ENCODE peak calls at places on chromosomes 11 and 22, in eight cellular contexts. X is Caco-2; C is SJCRH30; S is pancreas; E is CD4-positive, CD25-positive, alpha-beta regulatory T cell; T is spleen; G is tibial nerve; U is right lobe of liver. B is an unnamed sample. For H3K4me1 and H3K27me3, the result is how much of the 10 kb centered on the place peaks cover.

GRCh38 chr22:37922177-37922576 is 16.1 kb downstream of the MICALL1 start:
- DNase-seq in X (no peak), C (no peak), S (no peak), E (no peak), T (no peak), G (no peak), U (no peak), B (no peak)

GRCh38 chr22:36386351-36386899 is 1.3 kb downstream of the MYH9 start:
- DNase-seq in X (no peak), C (peak), S (peak), E (no peak), T (peak), G (no peak), U (peak), B (peak)

GRCh38 chr11:134478176-134478575 is 66.1 kb upstream of the B3GAT1 start:
- DNase-seq in X (peak), C (no peak), S (no peak), E (no peak), T (no peak), G (no peak), U (no peak), B (no peak)

GRCh38 chr22:17496843-17497242 is 66.5 kb upstream of the SLC25A18 start:
- DNase-seq in X (no peak), C (no peak), S (no peak), E (no peak), T (no peak), G (no peak), U (no peak), B (no peak)

GRCh38 chr11:133500936-133501335 is 31.4 kb downstream of the OPCML start:
- DNase-seq in X (no peak), C (no peak), S (no peak), E (no peak), T (no peak), G (no peak), U (no peak), B (no peak)

GRCh38 chr22:50252081-50253045 is 1.3 kb upstream of the HDAC10 start:
- DNase-seq in X (no peak), C (peak), S (peak), E (peak), T (peak), G (peak), U (peak), B (peak)

GRCh38 chr22:42154731-42155543 is 24.3 kb upstream of the CYP2D6 start:
- DNase-seq in X (no peak), C (no peak), S (no peak), E (no peak), T (no peak), G (no peak), U (peak), B (no peak)

GRCh38 chr11:57458410-57459111 is 1.8 kb upstream of the RTN4RL2 start:
- DNase-seq in X (no peak), C (peak), S (peak), E (peak), T (peak), G (peak), U (peak), B (peak)

GRCh38 chr11:74773481-74773880 is 24.8 kb downstream of the RNF169 start:
- DNase-seq in X (no peak), C (no peak), S (no peak), E (no peak), T (no peak), G (no peak), U (no peak), B (no peak)

GRCh38 chr11:65043881-65044501 is 3.0 kb downstream of the SAC3D1 start:
- DNase-seq in X (no peak), C (no peak), S (no peak), E (no peak), T (peak), G (peak), U (no peak), B (peak)

GRCh38 chr22:29517215-29517908 is 36.2 kb downstream of the THOC5 start:
- DNase-seq in X (no peak), C (no peak), S (no peak), E (no peak), T (peak), G (no peak), U (peak), B (no peak)

GRCh38 chr11:132941024-132941646 is 591.2 kb downstream of the OPCML start:
- DNase-seq in X (no peak), C (peak), S (no peak), E (peak), T (no peak), G (peak), U (no peak), B (no peak)

GRCh38 chr22:30121988-30122387 is 41.7 kb downstream of the HORMAD2 start:
- DNase-seq in X (no peak), C (no peak), S (no peak), E (peak), T (no peak), G (no peak), U (no peak), B (no peak)

GRCh38 chr22:45864959-45865496 is 111.9 kb downstream of the WNT7B start:
- DNase-seq in X (no peak), C (no peak), S (no peak), E (no peak), T (no peak), G (no peak), U (no peak), B (no peak)

GRCh38 chr11:34165786-34166557 is 60.5 kb downstream of the NAT10 start:
- DNase-seq in X (peak), C (no peak), S (no peak), E (no peak), T (no peak), G (no peak), U (no peak), B (no peak)

GRCh38 chr11:10730151-10730550 is 20.9 kb upstream of the CTR9 start:
- DNase-seq in X (no peak), C (no peak), S (no peak), E (no peak), T (no peak), G (no peak), U (no peak), B (no peak)

GRCh38 chr11:10728779-10729472 is 22.1 kb upstream of the CTR9 start:
- DNase-seq in X (no peak), C (no peak), S (no peak), E (no peak), T (no peak), G (no peak), U (no peak), B (no peak)

GRCh38 chr11:10728154-10728553 is 22.9 kb upstream of the CTR9 start:
- DNase-seq in X (no peak), C (no peak), S (no peak), E (no peak), T (no peak), G (no peak), U (no peak), B (no peak)

GRCh38 chr11:10727259-10727851 is 23.7 kb upstream of the CTR9 start:
- DNase-seq in X (no peak), C (no peak), S (no peak), E (no peak), T (no peak), G (no peak), U (no peak), B (no peak)

GRCh38 chr11:10731064-10731680 is 19.9 kb upstream of the CTR9 start:
- DNase-seq in X (no peak), C (no peak), S (no peak), E (no peak), T (no peak), G (no peak), U (no peak), B (no peak)
- H3K4me1 ChIP-seq in X (under half), C (under half), S (under half), E (under half), T (under half), G (under half), U (under half), B (under half)

DNA sequence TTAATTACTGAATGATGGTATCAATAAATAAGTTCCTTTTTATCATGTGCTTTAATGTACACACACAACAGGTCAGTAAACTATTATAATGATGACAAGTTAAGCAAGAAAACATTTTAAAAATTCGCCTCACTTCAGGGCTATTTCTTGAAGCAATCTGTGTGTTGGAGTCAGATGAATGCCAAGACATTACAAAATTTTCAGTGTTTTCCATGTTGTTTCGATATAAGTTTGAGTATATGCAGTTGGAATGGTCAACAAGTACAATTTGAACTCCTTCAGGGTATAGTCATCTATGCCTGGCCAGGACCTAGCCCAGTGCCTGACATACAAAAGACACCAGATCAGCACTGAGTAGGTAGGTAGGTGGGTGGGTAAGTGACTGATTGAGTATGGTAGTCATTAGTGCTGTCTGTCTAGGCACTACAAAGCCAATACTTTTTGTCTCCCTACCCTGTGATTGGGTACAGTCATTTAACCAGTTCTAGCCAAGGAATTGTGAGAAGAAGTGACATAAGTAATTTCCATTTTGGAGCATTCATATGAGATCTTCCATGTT is 7.5 kb downstream of the PRCP start:
- DNase-seq in X (no peak), C (no peak), S (no peak), E (no peak), T (no peak), G (no peak), U (no peak), B (no peak)
- H3K4me3 ChIP-seq in X (no peak), C (no peak), S (no peak), E (no peak), T (no peak), G (no peak), U (no peak), B (no peak)

GRCh38 chr11:84526250-84526649 is 1100.9 kb downstream of the DLG2 start:
- DNase-seq in X (no peak), C (no peak), S (no peak), E (no peak), T (no peak), G (no peak), U (no peak), B (no peak)
- H3K27me3 ChIP-seq in X (under half), C (under half), S (under half), E (under half), T (under half), G (under half), U (under half), B (under half)

DNA sequence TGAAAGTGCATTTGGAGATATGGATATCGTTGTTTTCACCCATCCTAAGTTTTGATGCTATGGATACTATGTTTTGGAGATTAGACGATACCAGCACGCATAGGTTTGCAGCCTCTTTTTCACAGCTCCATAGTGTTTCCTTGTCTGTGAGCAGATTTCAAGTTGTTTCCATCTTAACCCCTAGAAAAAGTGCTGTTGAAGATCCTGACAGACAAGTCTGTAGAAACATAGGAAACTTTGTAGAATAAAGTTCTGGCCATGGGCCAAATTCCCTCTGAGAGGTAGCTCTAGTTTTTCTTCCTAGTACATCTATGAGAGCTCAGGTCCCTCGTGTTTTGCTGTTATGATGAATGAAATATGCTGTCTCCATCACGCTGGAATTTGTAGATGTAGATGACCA is 32.4 kb downstream of the ST3GAL4 start:
- DNase-seq in X (no peak), C (no peak), S (no peak), E (no peak), T (no peak), G (no peak), U (no peak), B (no peak)
- H3K4me1 ChIP-seq in X (under half), C (under half), S (under half), E (under half), T (under half), G (half or more), U (under half), B (under half)

GRCh38 chr22:48070760-48071159 is 1308.3 kb downstream of the TBC1D22A start:
- DNase-seq in X (no peak), C (peak), S (no peak), E (no peak), T (no peak), G (no peak), U (no peak), B (no peak)

GRCh38 chr22:48071828-48072227 is 1309.4 kb downstream of the TBC1D22A start:
- DNase-seq in X (no peak), C (peak), S (no peak), E (no peak), T (no peak), G (no peak), U (no peak), B (no peak)

GRCh38 chr22:48071305-48071704 is 1308.9 kb downstream of the TBC1D22A start:
- DNase-seq in X (no peak), C (no peak), S (no peak), E (no peak), T (no peak), G (no peak), U (no peak), B (no peak)

GRCh38 chr22:48070083-48070482 is 1307.6 kb downstream of the TBC1D22A start:
- DNase-seq in X (no peak), C (no peak), S (no peak), E (no peak), T (no peak), G (no peak), U (no peak), B (no peak)

DNA sequence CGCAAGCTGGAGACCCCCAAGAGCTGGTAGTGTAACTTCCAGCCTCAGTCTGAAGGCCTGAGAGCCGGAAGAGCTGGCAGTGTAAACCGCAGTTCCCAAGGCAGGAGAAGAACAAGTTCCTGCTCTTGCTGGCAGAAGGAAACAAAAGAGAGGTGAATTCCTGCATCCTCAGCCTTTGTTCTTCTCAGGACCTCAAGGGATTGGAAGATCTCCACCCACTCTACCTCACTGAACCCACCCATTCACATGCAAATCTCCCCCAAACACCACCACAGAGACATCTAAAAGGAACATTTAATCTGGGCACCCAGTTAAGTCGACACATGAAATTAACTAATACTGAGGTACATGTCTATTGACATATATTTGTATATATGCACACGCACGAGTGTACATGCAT is 1310.3 kb downstream of the TBC1D22A start:
- DNase-seq in X (no peak), C (no peak), S (no peak), E (no peak), T (no peak), G (no peak), U (no peak), B (no peak)
- H3K4me3 ChIP-seq in X (no peak), C (no peak), S (no peak), E (no peak), T (no peak), G (no peak), U (no peak), B (no peak)

B was measured in right cardiac atrium.